ENCODE peak calls at places on chromosomes 13 and 19, in ten cellular contexts. Q is HFF-Myc, T is neural progenitor cell, G is stomach, M is cardiac muscle cell, A is ovary, O is NB4, Y is GM23338, I is cardiac fibroblast, J is thyroid gland. Z is an unnamed sample.

GRCh38 chr13:27644302-27644701 is 22.6 kb downstream of the POLR1D start:
- DNase-seq in A (no peak), G (no peak), Y (no peak), I (peak), T (no peak), O (peak), J (no peak), Q (peak), M (peak), Z (peak)

GRCh38 chr13:78341032-78341431 is 262.3 kb downstream of the POU4F1 start:
- DNase-seq in G (no peak), T (no peak), A (no peak), J (no peak), O (no peak), Y (no peak), M (no peak), I (no peak), Q (no peak), Z (no peak)

GRCh38 chr13:26867451-26868067 is 107.0 kb upstream of the GPR12 start:
- DNase-seq in A (no peak), G (no peak), J (no peak), T (peak), M (peak), Q (peak), O (peak), Y (peak), I (peak), Z (peak)

GRCh38 chr19:8654591-8655339 is 24.3 kb downstream of the NFILZ start:
- DNase-seq in G (peak), A (peak), M (peak), J (peak), Y (peak), I (peak), O (peak), T (peak), Q (no peak), Z (no peak)

GRCh38 chr13:28494537-28494860 is 429 bp downstream of the FLT1 start:
- DNase-seq in Q (no peak), Y (no peak), G (no peak), M (no peak), J (no peak), O (peak), A (no peak), T (peak), I (peak), Z (no peak)

GRCh38 chr13:39777527-39778061 is 122.1 kb downstream of the COG6 start:
- DNase-seq in Y (peak), A (no peak), M (peak), I (peak), G (no peak), J (no peak), Q (peak), T (peak), O (peak), Z (peak)

GRCh38 chr13:28055362-28055761 is 45.0 kb downstream of the FLT3 start:
- DNase-seq in M (no peak), I (no peak), Y (no peak), G (no peak), Q (no peak), T (no peak), J (no peak), O (peak), A (no peak), Z (no peak)

GRCh38 chr19:20339444-20339843 is 172.4 kb downstream of the ZNF486 start:
- DNase-seq in A (no peak), I (no peak), Q (no peak), J (no peak), Y (no peak), G (no peak), M (no peak), O (no peak), T (no peak), Z (no peak)

GRCh38 chr13:29583073-29583785 is 12.3 kb downstream of the SLC7A1 start:
- DNase-seq in Y (no peak), T (no peak), J (no peak), G (no peak), I (peak), O (peak), M (no peak), A (no peak), Q (peak), Z (no peak)

GRCh38 chr19:41919948-41920712 is 8.1 kb downstream of the ERFL start:
- DNase-seq in O (no peak), G (no peak), I (no peak), Y (no peak), Q (no peak), T (no peak), A (no peak), J (no peak), M (no peak), Z (no peak)

GRCh38 chr13:74825170-74825948 is 656.6 kb downstream of the TBC1D4 start:
- DNase-seq in Q (peak), M (peak), A (no peak), T (peak), I (peak), Y (peak), J (no peak), O (peak), G (no peak), Z (peak)

GRCh38 chr19:7292950-7293794 is 1.0 kb downstream of the INSR start:
- DNase-seq in A (peak), T (peak), O (peak), Q (no peak), G (peak), Y (peak), M (peak), I (peak), J (peak), Z (no peak)

GRCh38 chr13:36858285-36858684 is 39.3 kb downstream of the RFXAP start:
- DNase-seq in I (peak), M (peak), O (peak), T (peak), J (peak), Q (peak), A (no peak), G (no peak), Y (peak), Z (peak)

GRCh38 chr13:113897161-113897560 is 33.3 kb upstream of the GAS6 start:
- DNase-seq in Y (no peak), M (peak), J (no peak), I (peak), T (no peak), G (no peak), Q (peak), O (no peak), A (no peak), Z (peak)
- H3K4me3 ChIP-seq in Y (no peak), M (no peak), J (no peak), I (no peak), T (no peak), G (no peak), Q (no peak), O (no peak), A (no peak), Z (no peak)

GRCh38 chr13:97003071-97003470 is 8.8 kb upstream of the OXGR1 start:
- DNase-seq in T (no peak), Q (no peak), A (no peak), J (no peak), I (peak), O (no peak), M (no peak), Y (no peak), G (no peak), Z (no peak)

GRCh38 chr13:97002581-97002980 is 8.3 kb upstream of the OXGR1 start:
- DNase-seq in A (no peak), T (no peak), O (no peak), I (peak), M (peak), Q (no peak), J (no peak), Y (no peak), G (no peak), Z (no peak)

GRCh38 chr13:97005631-97006262 is 11.5 kb upstream of the OXGR1 start:
- DNase-seq in Q (no peak), J (no peak), O (no peak), T (no peak), A (no peak), I (peak), G (no peak), M (peak), Y (no peak), Z (no peak)

GRCh38 chr13:97004096-97004876 is 10.0 kb upstream of the OXGR1 start:
- DNase-seq in M (peak), J (no peak), G (no peak), O (no peak), Q (no peak), T (no peak), A (no peak), I (peak), Y (no peak), Z (peak)

DNA sequence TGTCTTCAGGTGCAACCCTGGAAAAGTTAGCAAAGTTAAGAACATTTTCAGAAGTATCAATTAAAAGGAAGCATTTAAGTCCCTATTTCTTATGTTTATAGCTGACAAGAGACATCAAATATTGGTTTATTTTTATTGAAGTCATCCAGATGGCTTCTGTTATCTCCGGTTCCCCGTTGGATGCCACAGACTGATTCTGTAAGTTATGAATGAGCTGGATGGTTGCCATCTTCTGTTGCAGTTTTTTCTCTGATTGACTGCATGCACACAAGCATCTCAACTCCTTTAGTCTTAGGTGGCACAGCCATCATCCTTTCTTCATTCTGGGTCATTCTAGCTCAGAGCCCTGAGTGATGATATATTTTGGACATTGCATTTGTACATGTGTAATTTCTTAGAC is 10.6 kb upstream of the OXGR1 start:
- DNase-seq in Q (no peak), G (no peak), J (no peak), O (no peak), A (no peak), Y (no peak), T (no peak), I (no peak), M (peak), Z (no peak)
- TF ChIP-seq CTCF in Q (no peak), G (no peak), J (no peak), O (no peak), A (no peak), Y (no peak), T (no peak), I (no peak), M (no peak), Z (no peak)

DNA sequence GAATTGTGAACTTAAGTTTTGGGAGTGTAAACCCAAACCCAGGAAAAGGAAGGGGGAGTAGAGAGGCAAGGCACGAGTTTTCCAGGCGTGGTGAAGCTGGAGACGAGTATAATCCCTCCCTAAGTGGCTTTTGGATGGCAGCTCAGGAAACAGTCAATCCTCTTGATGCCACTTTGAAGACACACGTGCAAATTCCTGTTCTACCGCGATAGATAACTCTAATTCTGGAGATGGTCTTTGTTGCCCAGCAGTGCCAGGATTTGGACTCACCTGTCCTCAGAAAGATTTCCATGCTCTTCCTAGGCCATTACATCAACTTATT is 2.0 kb downstream of the HS6ST3 start:
- DNase-seq in G (no peak), Y (no peak), J (no peak), I (no peak), O (no peak), Q (no peak), T (no peak), M (no peak), A (no peak), Z (no peak)
- H3K4me3 ChIP-seq in G (peak), Y (peak), J (peak), I (peak), O (no peak), Q (no peak), T (peak), M (peak), A (peak), Z (peak)

DNA sequence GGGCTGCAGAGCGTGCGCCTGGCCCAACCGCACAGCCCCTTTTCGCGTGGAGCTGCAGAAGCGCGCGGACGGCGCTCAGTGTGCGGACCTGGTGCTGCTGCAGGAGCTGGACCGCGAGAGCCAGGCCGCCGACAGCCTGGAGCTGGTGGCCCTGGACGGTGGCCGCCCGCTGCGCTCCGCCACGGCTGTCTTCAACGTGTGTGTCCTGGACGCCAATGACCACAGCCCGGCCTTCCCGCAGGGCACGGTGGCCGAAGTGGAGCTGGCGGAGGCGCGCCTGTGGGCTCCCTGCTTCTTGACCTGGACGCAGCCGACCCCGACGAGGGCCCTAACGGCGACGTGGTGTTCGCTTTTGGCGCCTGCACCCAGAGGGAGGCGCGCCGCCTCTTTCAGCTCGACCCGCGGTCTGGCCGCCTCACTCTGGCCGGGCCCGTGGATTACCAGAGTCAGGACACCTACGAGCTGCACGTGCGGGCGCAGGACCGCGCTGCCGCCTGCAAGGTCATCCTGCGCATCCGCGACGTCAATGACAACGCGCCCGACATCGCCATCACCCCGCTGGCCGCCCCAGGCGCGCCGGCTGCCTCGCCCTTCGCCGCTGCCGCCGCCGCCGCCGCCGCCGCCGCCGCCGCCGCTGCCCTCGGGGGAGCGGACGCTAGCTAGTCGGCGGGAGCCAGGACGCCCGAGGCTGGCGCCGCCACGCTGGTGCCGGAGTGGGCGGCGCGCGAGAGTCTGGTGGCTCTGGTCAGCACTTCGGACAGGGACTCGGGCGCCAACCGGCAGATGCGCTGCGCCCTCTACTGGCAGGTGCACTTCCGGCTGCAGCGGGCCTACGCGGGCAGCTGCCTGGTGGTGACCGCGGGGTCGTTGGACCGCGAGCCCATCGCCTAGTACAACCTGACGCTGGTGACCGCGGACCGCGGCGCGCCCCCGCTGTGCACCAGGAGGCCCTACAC is 172.2 kb downstream of the OLFM4 start:
- DNase-seq in G (peak), A (no peak), I (peak), J (peak), T (peak), O (no peak), M (peak), Y (peak), Q (no peak), Z (no peak)
- TF ChIP-seq CTCF in G (no peak), A (no peak), I (peak), J (peak), T (peak), O (no peak), M (peak), Y (peak), Q (peak), Z (peak)

GRCh38 chr19:49061000-49061399 is 3.5 kb upstream of the CGB7 start:
- DNase-seq in G (no peak), O (no peak), Y (no peak), I (no peak), T (no peak), M (no peak), J (no peak), Q (no peak), A (no peak), Z (no peak)

GRCh38 chr19:49061445-49061844 is 3.2 kb downstream of the NTF4 start:
- DNase-seq in Y (no peak), I (no peak), M (no peak), G (no peak), T (no peak), J (no peak), O (no peak), A (no peak), Q (no peak), Z (no peak)

GRCh38 chr19:49065905-49066512 is 1.4 kb upstream of the NTF4 start:
- DNase-seq in I (no peak), T (no peak), Q (no peak), M (no peak), Y (peak), A (no peak), J (no peak), G (no peak), O (no peak), Z (no peak)

GRCh38 chr19:49064768-49065611 is at the start of gene NTF4:
- DNase-seq in O (peak), J (peak), A (no peak), T (peak), Y (peak), M (peak), Q (no peak), I (no peak), G (peak), Z (no peak)

GRCh38 chr19:49064029-49064629 is 489 bp downstream of the NTF4 start:
- DNase-seq in M (no peak), J (peak), Q (no peak), Y (peak), I (no peak), G (no peak), T (peak), O (no peak), A (no peak), Z (no peak)
- H3K4me3 ChIP-seq in M (peak), J (peak), Q (no peak), Y (peak), I (no peak), G (no peak), T (peak), O (no peak), A (no peak), Z (peak)

GRCh38 chr13:92613921-92614320 is 612.7 kb upstream of the GPC6 start:
- DNase-seq in I (no peak), A (no peak), J (no peak), Q (no peak), O (no peak), M (no peak), Y (no peak), T (no peak), G (no peak), Z (no peak)

GRCh38 chr13:92612892-92613291 is 613.7 kb upstream of the GPC6 start:
- DNase-seq in G (no peak), Y (no peak), A (no peak), I (no peak), M (no peak), J (no peak), T (no peak), Q (no peak), O (no peak), Z (no peak)
- TF ChIP-seq CTCF in G (no peak), Y (no peak), A (no peak), I (no peak), M (no peak), J (no peak), T (no peak), Q (no peak), O (no peak), Z (no peak)

DNA sequence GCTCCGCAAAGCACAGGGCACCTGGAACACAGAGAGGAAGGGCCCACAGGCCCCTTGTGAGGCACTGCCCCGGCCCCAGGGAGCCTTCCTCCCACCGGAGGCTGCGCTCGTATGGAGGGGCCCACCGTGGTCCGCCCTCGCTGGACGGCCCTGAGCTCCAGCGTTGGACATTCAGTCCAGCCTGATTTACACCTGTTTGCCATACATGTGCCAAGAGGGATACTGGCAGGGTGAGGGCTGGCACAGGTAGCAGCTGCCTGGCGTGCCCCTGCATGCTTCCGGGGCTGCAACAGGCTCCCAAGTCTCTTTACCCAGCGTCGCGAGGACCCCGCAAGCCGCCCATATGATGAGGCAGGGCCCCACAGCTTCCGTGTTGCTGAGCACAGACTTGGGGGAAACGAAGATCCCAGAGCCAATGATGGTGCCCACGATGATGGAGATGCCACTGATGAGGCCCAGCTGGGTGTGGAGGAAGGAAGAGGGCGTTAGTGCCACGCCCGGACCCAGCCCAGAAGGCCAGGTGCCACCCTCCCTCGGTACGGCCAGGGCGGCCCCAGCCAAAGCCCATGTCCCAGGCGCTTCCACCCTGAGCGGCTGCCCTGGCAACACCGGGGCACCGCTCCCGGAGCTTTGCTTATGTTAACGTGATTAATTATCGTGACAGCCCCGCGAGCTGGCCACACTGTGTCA is 5.1 kb downstream of the SLC7A9 start:
- DNase-seq in O (no peak), J (no peak), I (no peak), A (no peak), Q (no peak), T (no peak), Y (no peak), M (no peak), G (no peak), Z (no peak)
- H3K4me3 ChIP-seq in O (no peak), J (no peak), I (no peak), A (no peak), Q (no peak), T (no peak), Y (no peak), M (no peak), G (no peak), Z (no peak)

DNA sequence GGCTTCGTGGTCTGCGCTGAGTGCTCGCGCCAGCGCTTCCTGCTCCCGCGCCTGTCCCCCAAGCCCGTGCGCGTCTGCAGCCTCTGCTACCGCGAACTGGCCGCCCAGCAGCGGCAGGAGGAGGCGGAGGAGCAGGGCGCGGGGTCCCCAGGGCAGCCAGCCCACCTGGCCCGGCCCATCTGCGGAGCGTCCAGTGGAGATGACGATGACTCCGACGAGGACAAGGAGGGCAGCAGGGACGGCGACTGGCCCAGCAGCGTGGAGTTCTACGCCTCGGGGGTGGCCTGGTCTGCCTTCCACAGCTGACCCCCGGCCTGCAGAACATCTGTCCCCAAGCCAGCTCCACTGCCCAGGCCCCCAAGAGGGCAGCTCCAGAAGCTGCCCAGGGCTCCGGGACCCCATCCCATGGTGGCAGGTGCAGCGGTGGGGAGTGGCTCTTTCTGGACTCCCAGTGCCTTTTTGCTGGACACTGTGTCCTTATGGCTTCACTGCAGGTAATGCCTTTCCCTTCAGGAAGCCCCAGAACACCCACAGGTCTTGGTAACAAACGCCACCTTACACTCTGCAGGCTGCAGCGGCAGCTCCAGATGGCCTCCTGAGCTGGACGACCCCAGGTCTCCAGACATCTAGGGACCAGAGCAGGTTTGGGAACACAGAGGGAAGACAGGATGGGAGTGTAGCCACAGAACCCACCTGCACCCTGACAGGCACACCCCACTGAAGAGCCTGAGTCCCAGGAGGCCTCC is 9.3 kb downstream of the PLEKHF1 start:
- DNase-seq in A (no peak), Y (no peak), M (no peak), T (no peak), O (no peak), I (no peak), G (no peak), Q (no peak), J (no peak), Z (no peak)
- TF ChIP-seq CTCF in A (no peak), Y (no peak), M (no peak), T (no peak), O (no peak), I (no peak), G (no peak), Q (no peak), J (no peak), Z (no peak)

Z was measured in astrocyte of the cerebellum.